ENCODE peak calls at places on chromosome 19, in five cellular contexts. E, J, V, W and F are unnamed samples.

GRCh38 chr19:46704379-46705076 is 12.4 kb downstream of the PRKD2 start:
- DNase-seq in J (peak), W (peak), V (peak), E (peak), F (peak)

GRCh38 chr19:31139871-31140505 is 209.2 kb downstream of the TSHZ3 start:
- DNase-seq in J (no peak), V (no peak), E (no peak), W (no peak), F (no peak)

GRCh38 chr19:21749090-21749489 is 18.3 kb downstream of the ZNF100 start:
- DNase-seq in V (no peak), J (no peak), W (no peak), E (no peak), F (no peak)

GRCh38 chr19:4717191-4717965 is 6.3 kb downstream of the DPP9 start:
- DNase-seq in E (no peak), J (no peak), V (no peak), W (no peak), F (no peak)

GRCh38 chr19:47381653-47382279 is 32.7 kb downstream of the DHX34 start:
- DNase-seq in V (no peak), J (peak), E (no peak), W (no peak), F (no peak)

GRCh38 chr19:29667390-29667783 is 2.1 kb downstream of the PLEKHF1 start:
- DNase-seq in V (peak), E (no peak), W (peak), J (no peak), F (no peak)

GRCh38 chr19:54432144-54432738 is 16.8 kb upstream of the LENG8 start:
- DNase-seq in E (no peak), J (no peak), V (no peak), W (peak), F (no peak)

GRCh38 chr19:47227347-47228167 is 3.4 kb downstream of the BBC3 start:
- DNase-seq in J (peak), E (peak), V (peak), W (peak), F (peak)

GRCh38 chr19:50979758-50980157 is 4.0 kb downstream of the KLK7 start:
- DNase-seq in E (no peak), V (no peak), W (peak), J (no peak), F (no peak)

GRCh38 chr19:55467236-55468053 is 2.9 kb upstream of the C19orf85 start:
- DNase-seq in E (peak), W (peak), V (peak), J (peak), F (peak)

GRCh38 chr19:532578-533484 is 1.3 kb downstream of the CDC34 start:
- DNase-seq in V (peak), E (peak), W (peak), J (peak), F (peak)

GRCh38 chr19:10655457-10656312 is 1.5 kb downstream of the ILF3 start:
- DNase-seq in J (peak), E (no peak), W (peak), V (no peak), F (no peak)

GRCh38 chr19:24033962-24034342 is 53.0 kb upstream of the ZNF254 start:
- DNase-seq in J (peak), W (peak), E (peak), V (peak), F (peak)

GRCh38 chr19:30393046-30393445 is 20.9 kb downstream of the ZNF536 start:
- DNase-seq in J (no peak), V (no peak), E (no peak), W (no peak), F (no peak)

GRCh38 chr19:48715276-48715675 is 4.2 kb downstream of the MAMSTR start:
- DNase-seq in W (peak), J (peak), E (no peak), V (no peak), F (peak)

GRCh38 chr19:57465680-57466381 is 8.9 kb upstream of the VN1R1 start:
- DNase-seq in V (no peak), J (peak), W (peak), E (no peak), F (no peak)

GRCh38 chr19:9406798-9407352 is 28.5 kb downstream of the ZNF266 start:
- DNase-seq in V (peak), J (peak), W (peak), E (peak), F (peak)

GRCh38 chr19:4025317-4025716 is 17.8 kb downstream of the PIAS4 start:
- DNase-seq in V (no peak), J (no peak), E (no peak), W (no peak), F (no peak)

GRCh38 chr19:6423499-6424189 is 967 bp downstream of the KHSRP start:
- DNase-seq in E (peak), V (no peak), W (peak), J (peak), F (no peak)

GRCh38 chr19:6060600-6061391 is 49.5 kb downstream of the RFX2 start:
- DNase-seq in E (peak), V (peak), J (no peak), W (peak), F (no peak)

GRCh38 chr19:12075538-12076139 is 11.1 kb downstream of the ZNF844 start:
- DNase-seq in E (no peak), W (no peak), V (no peak), J (no peak), F (no peak)

GRCh38 chr19:46890423-46891170 is 29.8 kb downstream of the ARHGAP35 start:
- DNase-seq in E (no peak), V (no peak), J (no peak), W (no peak), F (no peak)

DNA sequence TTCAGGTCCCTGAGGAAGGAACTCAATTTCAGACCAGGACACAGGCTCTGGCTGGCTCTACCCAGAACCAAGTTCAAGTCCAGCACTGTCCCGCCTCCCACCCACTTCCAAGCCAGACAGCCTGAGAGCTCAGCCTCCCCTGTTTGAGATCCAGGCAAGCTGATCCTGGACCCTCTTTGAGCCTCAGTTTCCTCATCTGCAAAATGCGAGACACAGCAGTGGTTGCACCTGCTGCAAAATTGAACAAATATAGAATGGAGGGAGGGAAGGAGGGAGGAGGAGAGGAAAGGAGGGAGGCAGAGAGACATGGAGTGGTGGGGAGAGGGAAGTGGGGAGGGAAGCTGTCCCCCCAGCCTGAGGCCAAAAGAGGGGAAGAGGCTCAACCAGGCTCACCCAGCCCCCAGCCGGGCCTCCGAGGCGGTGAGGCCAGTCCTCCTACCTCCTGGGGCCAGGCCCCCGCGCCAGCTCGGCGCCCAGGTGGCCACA is 721 bp downstream of the TMEM221 start:
- DNase-seq in J (no peak), E (no peak), V (no peak), W (no peak), F (no peak)
- H3K4me3 ChIP-seq in J (no peak), E (no peak), V (peak), W (peak), F (peak)

GRCh38 chr19:36009633-36010379 is 1.2 kb upstream of the SYNE4 start:
- DNase-seq in V (no peak), W (no peak), J (no peak), E (no peak), F (no peak)

GRCh38 chr19:36008336-36008978 is at the start of gene SYNE4:
- DNase-seq in E (no peak), V (no peak), J (peak), W (peak), F (no peak)

GRCh38 chr19:36009220-36009619 is 607 bp upstream of the SYNE4 start:
- DNase-seq in W (peak), J (peak), E (peak), V (peak), F (peak)

GRCh38 chr19:36013280-36014028 is 559 bp downstream of the ALKBH6 start:
- DNase-seq in V (no peak), J (no peak), W (no peak), E (no peak), F (no peak)

GRCh38 chr19:36010402-36010801 is 1.8 kb upstream of the SYNE4 start:
- DNase-seq in J (no peak), V (no peak), E (no peak), W (no peak), F (no peak)
- H3K4me3 ChIP-seq in J (no peak), V (no peak), E (no peak), W (no peak), F (no peak)

GRCh38 chr19:45643927-45644771 is 5.0 kb upstream of the EML2 start:
- DNase-seq in W (peak), J (no peak), E (no peak), V (no peak), F (no peak)
- H3K4me3 ChIP-seq in W (peak), J (no peak), E (no peak), V (no peak), F (no peak)

GRCh38 chr19:37309834-37310575 is 60.9 kb upstream of the ZNF527 start:
- DNase-seq in W (peak), E (no peak), V (no peak), J (no peak), F (no peak)

GRCh38 chr19:37304190-37304883 is 66.6 kb upstream of the ZNF527 start:
- DNase-seq in E (peak), V (no peak), J (peak), W (peak), F (peak)

GRCh38 chr19:37303591-37304171 is 67.2 kb upstream of the ZNF527 start:
- DNase-seq in V (no peak), W (peak), E (no peak), J (no peak), F (no peak)

GRCh38 chr19:37306383-37306963 is 64.4 kb upstream of the ZNF527 start:
- DNase-seq in V (no peak), J (no peak), W (no peak), E (no peak), F (no peak)

DNA sequence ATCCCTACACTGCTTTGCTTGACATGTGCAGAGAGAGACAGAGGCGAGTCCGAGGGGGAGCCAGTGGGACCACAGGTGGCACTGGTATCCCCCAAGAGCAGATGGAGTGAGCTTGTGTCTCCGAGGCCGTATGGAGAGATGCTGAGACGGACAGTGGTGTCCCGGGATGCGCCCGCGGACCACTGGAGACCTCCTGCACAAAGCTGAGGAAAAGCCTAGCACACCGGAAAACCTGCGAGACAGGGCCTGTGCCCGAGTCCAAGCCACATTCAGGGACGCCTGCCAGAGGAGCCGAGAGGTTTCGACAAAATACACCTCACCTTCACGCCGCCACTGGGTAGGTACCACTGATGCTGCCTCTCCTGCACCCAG is 66.0 kb upstream of the ZNF527 start:
- DNase-seq in V (no peak), W (no peak), J (no peak), E (no peak), F (no peak)
- H3K4me3 ChIP-seq in V (no peak), W (no peak), J (no peak), E (no peak), F (no peak)

GRCh38 chr19:2984196-2984490 is 6.8 kb downstream of the TLE6 start:
- DNase-seq in E (no peak), J (no peak), V (no peak), W (no peak), F (no peak)
- H3K4me3 ChIP-seq in E (peak), J (no peak), V (peak), W (peak), F (peak)

GRCh38 chr19:7830823-7831222 is 805 bp downstream of the EVI5L start:
- DNase-seq in W (no peak), V (no peak), J (no peak), E (no peak), F (no peak)
- H3K4me3 ChIP-seq in W (no peak), V (peak), J (no peak), E (peak), F (peak)

DNA sequence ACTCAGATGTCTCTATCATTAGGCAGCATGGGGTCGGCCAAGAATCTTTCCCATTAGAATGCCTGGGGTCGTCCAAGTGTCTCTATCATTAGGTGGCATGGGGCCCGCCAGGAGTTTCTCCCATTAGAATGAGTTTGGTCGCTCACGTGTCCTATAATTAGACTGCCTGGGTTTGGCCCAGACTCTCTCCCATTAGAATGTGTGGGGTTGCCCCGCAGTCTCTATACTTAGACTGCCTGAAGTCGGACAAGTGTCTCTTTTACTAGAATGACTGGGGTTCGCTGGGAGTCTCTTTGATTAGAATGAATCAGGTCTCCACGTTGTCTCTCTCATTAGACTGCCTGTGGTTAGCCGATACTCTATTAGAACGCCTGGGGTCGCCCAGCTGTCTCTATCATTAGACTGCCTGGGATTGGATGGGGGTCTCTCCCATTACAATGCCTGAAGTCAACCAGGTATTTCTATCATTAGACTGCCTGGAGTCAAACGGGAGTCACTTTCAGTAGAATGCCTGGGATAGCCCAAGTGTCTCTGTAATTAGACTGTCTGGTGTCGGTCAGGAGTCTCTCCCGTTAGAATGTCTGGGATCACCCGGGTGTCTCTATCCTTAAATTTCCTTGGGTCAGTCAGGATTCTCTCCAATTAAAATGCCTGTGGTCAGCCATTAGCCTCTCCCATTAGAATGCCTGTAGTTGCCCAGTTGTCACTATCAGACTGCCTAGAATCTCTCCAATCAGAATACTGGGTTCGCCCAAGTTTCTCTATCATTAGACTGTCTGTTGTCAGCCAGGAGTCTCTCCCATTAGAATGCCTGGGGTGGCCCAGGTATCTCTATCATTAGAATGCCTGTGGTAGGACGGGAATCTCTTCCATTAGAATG is 1454.1 kb downstream of the UQCRFS1 start:
- DNase-seq in W (no peak), J (no peak), E (no peak), V (no peak), F (no peak)
- H3K4me3 ChIP-seq in W (no peak), J (no peak), E (no peak), V (no peak), F (no peak)

DNA sequence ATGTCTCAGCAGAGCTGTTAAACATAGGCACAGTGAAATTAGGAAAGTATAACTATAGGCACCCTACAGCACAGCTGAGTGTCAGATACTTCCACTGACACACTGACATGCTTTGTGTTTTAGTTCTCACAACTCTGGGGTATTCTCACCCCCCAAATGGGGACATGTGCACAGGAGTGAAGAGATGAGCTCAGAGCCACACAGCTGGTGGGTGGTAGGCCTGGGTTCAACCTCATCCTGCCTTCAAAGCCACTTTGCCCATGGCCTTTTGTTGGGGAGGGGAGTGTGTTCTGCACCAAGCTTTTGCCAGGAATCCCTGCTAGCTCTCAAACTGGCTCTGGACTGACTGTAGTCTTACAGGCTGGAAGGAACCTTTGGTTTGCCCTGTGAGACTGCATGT is 1.7 kb upstream of the SLC35E1 start:
- DNase-seq in W (no peak), V (no peak), J (no peak), E (no peak), F (no peak)
- H3K4me3 ChIP-seq in W (no peak), V (peak), J (no peak), E (no peak), F (no peak)

DNA sequence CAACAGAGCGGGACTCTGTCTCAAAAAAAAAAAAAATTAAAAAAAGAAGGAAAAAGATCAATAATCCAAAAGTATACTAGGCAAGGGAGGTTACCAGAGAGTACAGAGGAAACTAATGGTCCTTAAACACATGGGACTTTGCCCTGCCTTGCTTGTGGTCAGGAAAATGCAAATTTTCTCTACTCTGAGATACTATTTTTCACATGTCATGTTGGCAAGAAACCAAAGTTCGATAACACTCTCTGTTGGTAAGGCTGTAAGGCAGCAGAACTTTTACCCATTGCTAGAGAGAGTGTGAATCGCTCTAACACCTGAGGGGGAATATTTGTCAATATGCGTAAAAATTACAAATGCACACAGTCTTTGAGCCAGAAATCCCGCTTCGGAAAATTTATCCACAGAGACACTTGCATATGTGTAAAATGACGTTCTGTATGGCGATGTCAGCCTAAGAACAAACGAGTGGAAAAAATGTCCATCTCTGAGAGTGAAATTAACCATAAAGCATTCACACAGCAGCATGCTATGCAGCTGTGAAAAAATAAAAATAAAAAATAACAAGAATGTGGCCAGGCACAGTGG is 9.4 kb upstream of the RFX1 start:
- DNase-seq in E (no peak), J (no peak), W (no peak), V (no peak), F (no peak)
- H3K4me3 ChIP-seq in E (no peak), J (no peak), W (no peak), V (no peak), F (no peak)